ENCODE peak calls at places on chromosomes 4 and X, in four cellular contexts. One of them, this sample, is unnamed.

GRCh38 chrX:136192839-136193414 is 45.6 kb downstream of the FHL1 start:
- DNase-seq in kidney: no peak
- DNase-seq in brain microvascular endothelial cell: no peak
- DNase-seq in A549: no peak
- DNase-seq in this sample: no peak

GRCh38 chr4:168832746-168833575 is 177.1 kb downstream of the CBR4 start:
- DNase-seq in A549: no peak
- DNase-seq in brain microvascular endothelial cell: no peak
- DNase-seq in kidney: peak
- DNase-seq in this sample: no peak

GRCh38 chr4:103786014-103786413 is 66.2 kb upstream of the TACR3 start:
- DNase-seq in A549: peak
- DNase-seq in brain microvascular endothelial cell: peak
- DNase-seq in kidney: no peak
- DNase-seq in this sample: no peak

GRCh38 chrX:134764202-134764785 is 106.0 kb upstream of the PLAC1 start:
- DNase-seq in A549: peak
- DNase-seq in kidney: no peak
- DNase-seq in brain microvascular endothelial cell: no peak
- DNase-seq in this sample: no peak

GRCh38 chr4:54852061-54852460 is 194.3 kb downstream of the KIT start:
- DNase-seq in A549: no peak
- DNase-seq in brain microvascular endothelial cell: no peak
- DNase-seq in kidney: no peak
- DNase-seq in this sample: no peak

GRCh38 chrX:129876734-129877395 is 29.1 kb upstream of the UTP14A start:
- DNase-seq in brain microvascular endothelial cell: peak
- DNase-seq in kidney: no peak
- DNase-seq in A549: peak
- DNase-seq in this sample: no peak

GRCh38 chrX:110168585-110168984 is 149.3 kb downstream of the AMMECR1 start:
- DNase-seq in A549: no peak
- DNase-seq in kidney: no peak
- DNase-seq in brain microvascular endothelial cell: peak
- DNase-seq in this sample: no peak

GRCh38 chrX:115264009-115264408 is 25.5 kb upstream of the LUZP4 start:
- DNase-seq in brain microvascular endothelial cell: no peak
- DNase-seq in kidney: no peak
- DNase-seq in A549: no peak
- DNase-seq in this sample: no peak

GRCh38 chr4:76752911-76753494 is 144.9 kb downstream of the SOWAHB start:
- DNase-seq in A549: peak
- DNase-seq in kidney: no peak
- DNase-seq in brain microvascular endothelial cell: peak
- DNase-seq in this sample: no peak

GRCh38 chrX:1449581-1450149 is 3.0 kb downstream of the ASMTL start:
- DNase-seq in A549: no peak
- DNase-seq in kidney: no peak
- DNase-seq in brain microvascular endothelial cell: no peak
- DNase-seq in this sample: no peak

GRCh38 chr4:10457255-10457801 is at the start of gene ZNF518B:
- DNase-seq in brain microvascular endothelial cell: peak
- DNase-seq in kidney: peak
- DNase-seq in A549: peak
- DNase-seq in this sample: peak

GRCh38 chr4:126718161-126718560 is 914.6 kb upstream of the INTU start:
- DNase-seq in brain microvascular endothelial cell: no peak
- DNase-seq in A549: no peak
- DNase-seq in kidney: no peak
- DNase-seq in this sample: no peak

GRCh38 chr4:38943355-38943754 is 75.7 kb downstream of the FAM114A1 start:
- DNase-seq in brain microvascular endothelial cell: no peak
- DNase-seq in A549: no peak
- DNase-seq in kidney: peak
- DNase-seq in this sample: no peak

GRCh38 chrX:96407043-96407442 is 277.6 kb upstream of the DIAPH2 start:
- DNase-seq in A549: peak
- DNase-seq in kidney: peak
- DNase-seq in brain microvascular endothelial cell: peak
- DNase-seq in this sample: no peak

GRCh38 chrX:118523920-118524319 is 28.3 kb downstream of the DOCK11 start:
- DNase-seq in A549: no peak
- DNase-seq in brain microvascular endothelial cell: no peak
- DNase-seq in kidney: no peak
- DNase-seq in this sample: no peak

GRCh38 chr4:3518511-3518880 is 13.7 kb downstream of the LRPAP1 start:
- DNase-seq in brain microvascular endothelial cell: no peak
- DNase-seq in kidney: peak
- DNase-seq in A549: no peak
- DNase-seq in this sample: no peak

GRCh38 chr4:138796761-138797160 is 218.8 kb upstream of the NOCT start:
- DNase-seq in kidney: no peak
- DNase-seq in A549: no peak
- DNase-seq in brain microvascular endothelial cell: no peak
- DNase-seq in this sample: no peak

GRCh38 chrX:3651272-3651671 is 62.2 kb downstream of the PRKX start:
- DNase-seq in kidney: no peak
- DNase-seq in brain microvascular endothelial cell: peak
- DNase-seq in A549: peak
- DNase-seq in this sample: no peak

GRCh38 chrX:124086411-124086810 is 124.9 kb downstream of the STAG2 start:
- DNase-seq in brain microvascular endothelial cell: no peak
- DNase-seq in kidney: no peak
- DNase-seq in A549: no peak
- DNase-seq in this sample: no peak

GRCh38 chr4:157048248-157048647 is 27.7 kb upstream of the GLRB start:
- DNase-seq in brain microvascular endothelial cell: peak
- DNase-seq in kidney: no peak
- DNase-seq in A549: no peak
- DNase-seq in this sample: peak

GRCh38 chrX:149504226-149504914 is 736 bp downstream of the IDS start:
- DNase-seq in kidney: no peak
- DNase-seq in brain microvascular endothelial cell: no peak
- DNase-seq in A549: peak
- DNase-seq in this sample: peak

GRCh38 chr4:98293089-98293887 is 32.1 kb downstream of the RAP1GDS1 start:
- DNase-seq in A549: no peak
- DNase-seq in brain microvascular endothelial cell: peak
- DNase-seq in kidney: no peak
- DNase-seq in this sample: no peak

GRCh38 chrX:118964252-118964651 is 10.2 kb upstream of the LONRF3 start:
- DNase-seq in kidney: no peak
- DNase-seq in brain microvascular endothelial cell: no peak
- DNase-seq in A549: no peak
- DNase-seq in this sample: no peak

GRCh38 chr4:7630559-7631287 is 196.0 kb upstream of the PSAPL1 start:
- DNase-seq in brain microvascular endothelial cell: peak
- DNase-seq in kidney: peak
- DNase-seq in A549: peak
- DNase-seq in this sample: peak

GRCh38 chrX:55450259-55450658 is 1.7 kb upstream of the MAGEH1 start:
- DNase-seq in brain microvascular endothelial cell: no peak
- DNase-seq in kidney: no peak
- DNase-seq in A549: peak
- DNase-seq in this sample: no peak

GRCh38 chr4:118973295-118973694 is 84.6 kb downstream of the SYNPO2 start:
- DNase-seq in A549: no peak
- DNase-seq in brain microvascular endothelial cell: no peak
- DNase-seq in kidney: no peak
- DNase-seq in this sample: no peak

GRCh38 chrX:39759526-39760224 is 338.1 kb downstream of the BCOR start:
- DNase-seq in A549: peak
- DNase-seq in brain microvascular endothelial cell: peak
- DNase-seq in kidney: peak
- DNase-seq in this sample: no peak

DNA sequence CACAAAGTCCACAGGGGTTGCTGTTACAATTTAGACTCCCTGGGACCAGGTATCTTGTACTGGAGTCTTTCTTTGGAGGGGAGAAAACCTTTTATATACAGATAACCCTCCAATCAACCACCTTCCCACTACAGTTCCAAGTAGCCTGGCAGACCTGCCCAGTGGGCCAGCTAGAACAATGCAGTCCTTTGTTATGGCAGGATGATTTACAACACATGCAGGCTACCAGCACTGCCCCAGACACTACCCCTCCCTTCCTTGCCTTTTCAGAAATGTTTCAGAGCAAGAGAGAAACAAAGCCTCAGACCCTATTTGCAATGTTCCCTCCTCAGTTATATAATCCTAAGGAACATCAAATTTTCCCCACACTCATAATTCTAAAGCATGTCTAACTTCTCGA is 11.1 kb downstream of the RASL11B start:
- DNase-seq in kidney: no peak
- DNase-seq in A549: no peak
- DNase-seq in brain microvascular endothelial cell: no peak
- DNase-seq in this sample: no peak
- H3K27ac ChIP-seq in kidney: no peak
- H3K27ac ChIP-seq in A549: no peak
- H3K27ac ChIP-seq in brain microvascular endothelial cell: no peak
- H3K27ac ChIP-seq in this sample: no peak

GRCh38 chrX:87663421-87663820 is 145.8 kb downstream of the KLHL4 start:
- DNase-seq in A549: no peak
- DNase-seq in brain microvascular endothelial cell: no peak
- DNase-seq in kidney: no peak
- DNase-seq in this sample: no peak
- H3K27ac ChIP-seq in A549: no peak
- H3K27ac ChIP-seq in brain microvascular endothelial cell: no peak
- H3K27ac ChIP-seq in kidney: no peak
- H3K27ac ChIP-seq in this sample: peak

DNA sequence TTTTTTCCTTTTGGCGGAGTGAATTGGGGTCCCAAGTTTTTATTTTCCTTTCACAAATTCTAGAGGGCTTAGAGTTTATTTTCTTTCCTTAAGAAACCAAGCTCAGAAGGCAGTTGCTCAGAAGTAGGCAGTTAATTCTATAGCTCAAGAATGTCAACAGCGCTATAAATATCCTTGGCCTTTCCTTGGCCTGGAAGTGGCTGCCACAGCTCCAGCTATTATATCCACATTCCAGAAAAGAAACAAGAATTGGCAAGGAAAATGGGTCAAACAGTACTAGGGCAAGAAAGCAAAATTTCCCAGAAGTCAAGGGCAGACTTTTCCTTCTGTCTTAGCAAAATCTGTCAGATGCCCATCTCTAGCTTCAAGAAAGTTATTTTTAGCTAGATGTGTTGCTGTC is 31.0 kb downstream of the SLC10A6 start:
- DNase-seq in kidney: no peak
- DNase-seq in brain microvascular endothelial cell: no peak
- DNase-seq in A549: no peak
- DNase-seq in this sample: no peak
- H3K27ac ChIP-seq in kidney: no peak
- H3K27ac ChIP-seq in brain microvascular endothelial cell: peak
- H3K27ac ChIP-seq in A549: no peak
- H3K27ac ChIP-seq in this sample: no peak

GRCh38 chr4:123553279-123553678 is 156.7 kb downstream of the SPRY1 start:
- DNase-seq in brain microvascular endothelial cell: no peak
- DNase-seq in A549: no peak
- DNase-seq in kidney: no peak
- DNase-seq in this sample: no peak

GRCh38 chr4:123555500-123556273 is 159.1 kb downstream of the SPRY1 start:
- DNase-seq in brain microvascular endothelial cell: peak
- DNase-seq in kidney: peak
- DNase-seq in A549: peak
- DNase-seq in this sample: peak

GRCh38 chr4:123554819-123555499 is 158.4 kb downstream of the SPRY1 start:
- DNase-seq in A549: no peak
- DNase-seq in kidney: no peak
- DNase-seq in brain microvascular endothelial cell: no peak
- DNase-seq in this sample: no peak

GRCh38 chr4:123553733-123554132 is 157.1 kb downstream of the SPRY1 start:
- DNase-seq in A549: peak
- DNase-seq in brain microvascular endothelial cell: no peak
- DNase-seq in kidney: no peak
- DNase-seq in this sample: no peak

DNA sequence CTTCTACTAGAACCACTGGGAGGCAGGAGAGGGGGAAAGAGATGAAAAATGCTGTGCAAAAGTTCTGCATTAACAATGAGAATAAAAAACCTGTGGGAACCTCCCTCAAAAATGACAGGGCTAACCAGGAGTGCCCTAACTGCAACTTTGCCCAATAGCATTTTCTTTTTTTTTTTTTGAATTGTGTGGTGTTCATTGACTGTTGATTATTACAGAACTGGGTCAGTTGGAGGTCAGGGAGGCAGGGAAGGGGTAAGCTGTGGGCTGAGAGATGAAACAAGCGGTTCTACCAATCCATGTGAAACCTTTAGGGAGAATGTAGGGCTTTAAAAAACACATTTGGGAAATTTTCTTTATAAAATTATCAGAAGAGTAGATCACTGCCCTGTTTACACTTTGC is 157.7 kb downstream of the SPRY1 start:
- DNase-seq in kidney: no peak
- DNase-seq in brain microvascular endothelial cell: no peak
- DNase-seq in A549: no peak
- DNase-seq in this sample: no peak
- H3K27ac ChIP-seq in kidney: peak
- H3K27ac ChIP-seq in brain microvascular endothelial cell: no peak
- H3K27ac ChIP-seq in A549: peak
- H3K27ac ChIP-seq in this sample: no peak

DNA sequence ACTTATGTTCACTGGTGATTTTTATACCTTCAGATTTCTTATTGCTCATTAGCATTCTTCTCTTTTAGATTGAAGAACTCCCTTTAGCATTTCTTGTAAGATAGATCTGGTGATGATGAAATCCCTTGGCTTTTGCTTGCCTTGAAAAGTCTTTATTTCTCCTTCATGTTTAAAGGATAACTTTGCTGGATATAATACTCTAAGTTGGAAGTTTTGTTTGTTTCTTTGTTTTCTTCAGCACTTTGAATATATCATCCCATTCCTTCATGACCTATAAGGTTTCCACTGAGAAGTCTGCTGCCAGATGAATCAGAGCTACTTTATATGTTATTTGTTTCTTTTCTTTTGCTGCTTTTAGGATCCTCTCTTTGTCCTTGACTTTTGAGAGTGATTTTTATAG is 18.5 kb downstream of the CC2D2A start:
- DNase-seq in brain microvascular endothelial cell: no peak
- DNase-seq in kidney: no peak
- DNase-seq in A549: no peak
- DNase-seq in this sample: no peak
- H3K27ac ChIP-seq in brain microvascular endothelial cell: peak
- H3K27ac ChIP-seq in kidney: no peak
- H3K27ac ChIP-seq in A549: no peak
- H3K27ac ChIP-seq in this sample: no peak

GRCh38 chr4:37844204-37844603 is 17.7 kb downstream of the PGM2 start:
- DNase-seq in kidney: no peak
- DNase-seq in A549: no peak
- DNase-seq in brain microvascular endothelial cell: no peak
- DNase-seq in this sample: no peak
- H3K27ac ChIP-seq in kidney: no peak
- H3K27ac ChIP-seq in A549: no peak
- H3K27ac ChIP-seq in brain microvascular endothelial cell: no peak
- H3K27ac ChIP-seq in this sample: no peak

GRCh38 chr4:153465583-153465921 is 608 bp upstream of the TMEM131L start:
- DNase-seq in A549: peak
- DNase-seq in brain microvascular endothelial cell: peak
- DNase-seq in kidney: peak
- DNase-seq in this sample: no peak
- H3K27ac ChIP-seq in A549: peak
- H3K27ac ChIP-seq in brain microvascular endothelial cell: peak
- H3K27ac ChIP-seq in kidney: no peak
- H3K27ac ChIP-seq in this sample: peak

This sample was measured in dorsolateral prefrontal cortex.